ENCODE peak calls at places on chromosomes 2 and 18, in seven cellular contexts. X is WERI-Rb-1, D is psoas muscle, S is spleen, L is transverse colon, W is hepatocyte, U is breast epithelium. I is an unnamed sample.

GRCh38 chr2:221529943-221530652 is 42.0 kb downstream of the EPHA4 start:
- DNase-seq in X (no peak), D (no peak), S (no peak), L (no peak), W (no peak), U (no peak), I (peak)

GRCh38 chr18:46350598-46351172 is 246.5 kb downstream of the HAUS1 start:
- DNase-seq in X (no peak), D (no peak), S (peak), L (no peak), W (no peak), U (no peak), I (no peak)

GRCh38 chr2:52686935-52687334 is 1080.7 kb upstream of the CHAC2 start:
- DNase-seq in X (no peak), D (no peak), S (no peak), L (no peak), W (peak), U (no peak), I (no peak)

GRCh38 chr18:79576686-79577351 is 102.8 kb upstream of the CTDP1 start:
- DNase-seq in X (peak), D (peak), S (peak), L (peak), W (peak), U (peak), I (no peak)

GRCh38 chr2:166494140-166494544 is at the start of gene SCN7A:
- DNase-seq in X (peak), D (peak), S (peak), L (peak), W (peak), U (peak), I (no peak)

GRCh38 chr18:24731158-24731557 is 270.7 kb downstream of the HRH4 start:
- DNase-seq in X (no peak), D (no peak), S (no peak), L (peak), W (no peak), U (no peak), I (no peak)

GRCh38 chr18:48771641-48772380 is 179.0 kb downstream of the SMAD7 start:
- DNase-seq in X (no peak), D (peak), S (no peak), L (no peak), W (no peak), U (no peak), I (no peak)

GRCh38 chr18:986071-986470 is 81.4 kb downstream of the ADCYAP1 start:
- DNase-seq in X (peak), D (no peak), S (no peak), L (no peak), W (no peak), U (no peak), I (no peak)

DNA sequence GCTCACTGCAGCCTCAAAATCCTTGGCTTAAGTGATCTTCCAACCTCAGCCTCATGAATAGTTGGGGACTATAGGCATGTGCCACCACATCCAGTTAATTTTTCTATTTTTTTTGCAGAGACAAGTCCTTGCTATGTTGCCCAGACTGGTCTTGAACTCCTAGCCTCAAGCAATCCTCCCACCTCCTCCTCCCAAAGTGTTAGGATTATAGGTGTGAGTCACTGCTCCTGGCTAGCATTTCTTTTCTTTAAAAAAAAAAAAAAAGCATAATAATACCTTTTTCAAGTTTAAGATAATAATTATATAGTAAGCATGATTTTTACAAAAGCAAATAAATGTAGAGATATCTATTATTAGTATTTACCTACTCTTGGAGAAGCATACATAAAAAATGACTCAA is 36.1 kb downstream of the PPP4R1 start:
- DNase-seq in X (no peak), D (no peak), S (no peak), L (no peak), W (no peak), U (no peak), I (no peak)
- TF ChIP-seq CTCF in X (no peak), D (no peak), S (no peak), L (no peak), W (no peak), U (no peak), I (no peak)

GRCh38 chr2:126863336-126864015 is 35.2 kb upstream of the TEX51 start:
- DNase-seq in X (no peak), D (no peak), S (no peak), L (no peak), W (no peak), U (no peak), I (no peak)

GRCh38 chr2:126860395-126860794 is 38.3 kb upstream of the TEX51 start:
- DNase-seq in X (no peak), D (no peak), S (no peak), L (no peak), W (no peak), U (no peak), I (no peak)

GRCh38 chr2:126866451-126866850 is 32.2 kb upstream of the TEX51 start:
- DNase-seq in X (no peak), D (no peak), S (peak), L (no peak), W (no peak), U (no peak), I (no peak)

GRCh38 chr2:126862730-126863129 is 36.0 kb upstream of the TEX51 start:
- DNase-seq in X (no peak), D (no peak), S (no peak), L (no peak), W (no peak), U (no peak), I (no peak)

GRCh38 chr2:126864861-126865260 is 33.8 kb upstream of the TEX51 start:
- DNase-seq in X (peak), D (no peak), S (no peak), L (no peak), W (no peak), U (no peak), I (no peak)
- TF ChIP-seq CTCF in X (peak), D (no peak), S (no peak), L (no peak), W (no peak), U (no peak), I (peak)

GRCh38 chr2:2890901-2891300 is 486.7 kb downstream of the EIPR1 start:
- DNase-seq in X (no peak), D (no peak), S (no peak), L (no peak), W (no peak), U (no peak), I (no peak)
- TF ChIP-seq CTCF in X (no peak), D (no peak), S (no peak), L (no peak), W (no peak), U (no peak), I (no peak)

GRCh38 chr2:129191530-129191929 is 787.9 kb upstream of the RAB6C start:
- DNase-seq in X (no peak), D (no peak), S (no peak), L (no peak), W (peak), U (no peak), I (no peak)
- TF ChIP-seq CTCF in X (no peak), D (no peak), S (no peak), L (no peak), W (peak), U (no peak), I (no peak)

GRCh38 chr18:50866765-50867164 is 12.2 kb upstream of the ME2 start:
- DNase-seq in X (no peak), D (no peak), S (no peak), L (no peak), W (no peak), U (no peak), I (no peak)
- TF ChIP-seq CTCF in X (peak), D (no peak), S (no peak), L (no peak), W (peak), U (no peak), I (peak)

GRCh38 chr2:227248876-227249275 is 76.2 kb upstream of the MFF start:
- DNase-seq in X (no peak), D (no peak), S (no peak), L (no peak), W (no peak), U (no peak), I (no peak)
- TF ChIP-seq CTCF in X (no peak), D (no peak), S (no peak), L (no peak), W (no peak), U (no peak), I (no peak)

DNA sequence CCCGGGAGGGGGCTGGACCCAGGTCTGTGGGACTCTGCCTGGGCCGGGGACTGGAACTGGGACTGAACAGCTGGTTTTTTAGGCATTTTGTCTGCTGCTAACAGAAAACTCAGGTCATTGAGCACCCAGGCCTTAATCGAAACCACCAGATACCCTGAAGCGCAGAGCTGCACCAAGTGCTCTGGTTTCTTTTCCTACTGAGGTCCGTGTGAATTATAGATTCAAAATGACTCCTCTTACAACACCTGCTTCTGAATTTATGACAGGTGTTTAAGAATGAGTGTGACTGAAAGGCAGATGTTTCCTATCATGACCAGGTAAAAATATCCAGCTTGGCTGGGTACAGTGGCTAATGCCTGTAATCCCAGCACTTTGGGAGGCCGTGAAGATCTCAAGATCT is 47.8 kb downstream of the TRAPPC12 start:
- DNase-seq in X (no peak), D (no peak), S (no peak), L (peak), W (no peak), U (no peak), I (no peak)
- TF ChIP-seq CTCF in X (no peak), D (no peak), S (no peak), L (no peak), W (no peak), U (no peak), I (no peak)

I was measured in AG09319.